ENCODE peak calls at places on chromosomes 16 and 17, in four cellular contexts. One of them, this sample, is unnamed.

GRCh38 chr16:685967-686366 is 1.8 kb upstream of the JMJD8 start:
- DNase-seq in Peyer's patch: peak
- DNase-seq in heart left ventricle: no peak
- DNase-seq in IMR-90: peak
- DNase-seq in this sample: peak

GRCh38 chr16:80804451-80805383 is at the start of gene CDYL2:
- DNase-seq in heart left ventricle: peak
- DNase-seq in Peyer's patch: peak
- DNase-seq in IMR-90: peak
- DNase-seq in this sample: peak

GRCh38 chr17:44376124-44376523 is 12.5 kb upstream of the FAM171A2 start:
- DNase-seq in IMR-90: peak
- DNase-seq in Peyer's patch: no peak
- DNase-seq in heart left ventricle: peak
- DNase-seq in this sample: peak

GRCh38 chr16:19410435-19411153 is 7.1 kb upstream of the TMC5 start:
- DNase-seq in IMR-90: no peak
- DNase-seq in heart left ventricle: no peak
- DNase-seq in Peyer's patch: peak
- DNase-seq in this sample: peak

GRCh38 chr16:13083687-13084086 is 182.3 kb downstream of the SHISA9 start:
- DNase-seq in Peyer's patch: no peak
- DNase-seq in IMR-90: no peak
- DNase-seq in heart left ventricle: no peak
- DNase-seq in this sample: no peak

GRCh38 chr16:72744064-72744793 is 303.7 kb downstream of the ZFHX3 start:
- DNase-seq in Peyer's patch: no peak
- DNase-seq in heart left ventricle: no peak
- DNase-seq in IMR-90: no peak
- DNase-seq in this sample: no peak

GRCh38 chr17:14006249-14006942 is 62.9 kb upstream of the COX10 start:
- DNase-seq in heart left ventricle: no peak
- DNase-seq in IMR-90: no peak
- DNase-seq in Peyer's patch: no peak
- DNase-seq in this sample: no peak

GRCh38 chr16:49051626-49052025 is 230.0 kb downstream of the CBLN1 start:
- DNase-seq in IMR-90: no peak
- DNase-seq in heart left ventricle: no peak
- DNase-seq in Peyer's patch: no peak
- DNase-seq in this sample: no peak

GRCh38 chr17:2058521-2059124 is 3.7 kb downstream of the HIC1 start:
- DNase-seq in IMR-90: peak
- DNase-seq in heart left ventricle: peak
- DNase-seq in Peyer's patch: peak
- DNase-seq in this sample: peak

GRCh38 chr16:31128711-31129567 is 6.6 kb downstream of the PRSS8 start:
- DNase-seq in Peyer's patch: peak
- DNase-seq in IMR-90: no peak
- DNase-seq in heart left ventricle: peak
- DNase-seq in this sample: no peak

GRCh38 chr16:69187891-69188451 is 1.0 kb downstream of the SNTB2 start:
- DNase-seq in Peyer's patch: peak
- DNase-seq in heart left ventricle: peak
- DNase-seq in IMR-90: no peak
- DNase-seq in this sample: peak

GRCh38 chr16:84156342-84156784 is 11.3 kb downstream of the DNAAF1 start:
- DNase-seq in heart left ventricle: no peak
- DNase-seq in IMR-90: no peak
- DNase-seq in Peyer's patch: no peak
- DNase-seq in this sample: no peak

GRCh38 chr16:722835-723633 is 2.1 kb downstream of the ANTKMT start:
- DNase-seq in heart left ventricle: no peak
- DNase-seq in Peyer's patch: no peak
- DNase-seq in IMR-90: no peak
- DNase-seq in this sample: no peak

GRCh38 chr17:2406903-2407790 is 6.3 kb upstream of the MNT start:
- DNase-seq in Peyer's patch: peak
- DNase-seq in heart left ventricle: no peak
- DNase-seq in IMR-90: peak
- DNase-seq in this sample: no peak

GRCh38 chr17:28701987-28702751 is 9.5 kb downstream of the PROCA1 start:
- DNase-seq in IMR-90: no peak
- DNase-seq in heart left ventricle: no peak
- DNase-seq in Peyer's patch: no peak
- DNase-seq in this sample: no peak

GRCh38 chr16:48448799-48449481 is 63.7 kb upstream of the SIAH1 start:
- DNase-seq in IMR-90: no peak
- DNase-seq in Peyer's patch: peak
- DNase-seq in heart left ventricle: no peak
- DNase-seq in this sample: no peak

GRCh38 chr17:82848022-82848592 is 8.3 kb upstream of the ZNF750 start:
- DNase-seq in Peyer's patch: peak
- DNase-seq in heart left ventricle: peak
- DNase-seq in IMR-90: peak
- DNase-seq in this sample: peak

GRCh38 chr16:47916266-47916665 is 239.5 kb downstream of the ABCC12 start:
- DNase-seq in Peyer's patch: no peak
- DNase-seq in IMR-90: peak
- DNase-seq in heart left ventricle: no peak
- DNase-seq in this sample: no peak

GRCh38 chr17:32281011-32281451 is 15.4 kb downstream of the RHBDL3 start:
- DNase-seq in IMR-90: no peak
- DNase-seq in Peyer's patch: no peak
- DNase-seq in heart left ventricle: peak
- DNase-seq in this sample: peak

GRCh38 chr17:48799069-48799710 is 17.8 kb downstream of the TTLL6 start:
- DNase-seq in heart left ventricle: no peak
- DNase-seq in Peyer's patch: peak
- DNase-seq in IMR-90: no peak
- DNase-seq in this sample: no peak

GRCh38 chr17:48791128-48792032 is 25.6 kb downstream of the TTLL6 start:
- DNase-seq in Peyer's patch: peak
- DNase-seq in IMR-90: peak
- DNase-seq in heart left ventricle: peak
- DNase-seq in this sample: peak

GRCh38 chr17:48792033-48792798 is 24.8 kb downstream of the TTLL6 start:
- DNase-seq in heart left ventricle: no peak
- DNase-seq in IMR-90: no peak
- DNase-seq in Peyer's patch: no peak
- DNase-seq in this sample: peak

GRCh38 chr17:48790607-48791127 is 26.4 kb downstream of the TTLL6 start:
- DNase-seq in heart left ventricle: no peak
- DNase-seq in IMR-90: no peak
- DNase-seq in Peyer's patch: peak
- DNase-seq in this sample: no peak

GRCh38 chr17:48795444-48796162 is 21.4 kb downstream of the TTLL6 start:
- DNase-seq in IMR-90: peak
- DNase-seq in heart left ventricle: no peak
- DNase-seq in Peyer's patch: peak
- DNase-seq in this sample: no peak
- TF ChIP-seq POLR2A in IMR-90: no peak
- TF ChIP-seq POLR2A in heart left ventricle: no peak
- TF ChIP-seq POLR2A in Peyer's patch: no peak
- TF ChIP-seq POLR2A in this sample: no peak

GRCh38 chr17:72366626-72367025 is 245.8 kb downstream of the SOX9 start:
- DNase-seq in heart left ventricle: no peak
- DNase-seq in IMR-90: no peak
- DNase-seq in Peyer's patch: no peak
- DNase-seq in this sample: no peak

GRCh38 chr17:72363336-72363620 is 242.5 kb downstream of the SOX9 start:
- DNase-seq in Peyer's patch: no peak
- DNase-seq in heart left ventricle: no peak
- DNase-seq in IMR-90: no peak
- DNase-seq in this sample: no peak

GRCh38 chr17:72368191-72368590 is 247.4 kb downstream of the SOX9 start:
- DNase-seq in Peyer's patch: no peak
- DNase-seq in heart left ventricle: no peak
- DNase-seq in IMR-90: no peak
- DNase-seq in this sample: no peak

GRCh38 chr17:72362466-72363335 is 241.9 kb downstream of the SOX9 start:
- DNase-seq in Peyer's patch: no peak
- DNase-seq in IMR-90: peak
- DNase-seq in heart left ventricle: no peak
- DNase-seq in this sample: no peak

GRCh38 chr17:72365857-72366415 is 245.1 kb downstream of the SOX9 start:
- DNase-seq in heart left ventricle: no peak
- DNase-seq in Peyer's patch: no peak
- DNase-seq in IMR-90: peak
- DNase-seq in this sample: no peak
- TF ChIP-seq CTCF in heart left ventricle: no peak
- TF ChIP-seq CTCF in Peyer's patch: no peak
- TF ChIP-seq CTCF in IMR-90: no peak
- TF ChIP-seq CTCF in this sample: no peak

GRCh38 chr17:7315570-7316243 is 547 bp upstream of the GPS2 start:
- DNase-seq in heart left ventricle: no peak
- DNase-seq in Peyer's patch: no peak
- DNase-seq in IMR-90: no peak
- DNase-seq in this sample: no peak
- TF ChIP-seq POLR2A in heart left ventricle: no peak
- TF ChIP-seq POLR2A in Peyer's patch: no peak
- TF ChIP-seq POLR2A in IMR-90: no peak
- TF ChIP-seq POLR2A in this sample: no peak

DNA sequence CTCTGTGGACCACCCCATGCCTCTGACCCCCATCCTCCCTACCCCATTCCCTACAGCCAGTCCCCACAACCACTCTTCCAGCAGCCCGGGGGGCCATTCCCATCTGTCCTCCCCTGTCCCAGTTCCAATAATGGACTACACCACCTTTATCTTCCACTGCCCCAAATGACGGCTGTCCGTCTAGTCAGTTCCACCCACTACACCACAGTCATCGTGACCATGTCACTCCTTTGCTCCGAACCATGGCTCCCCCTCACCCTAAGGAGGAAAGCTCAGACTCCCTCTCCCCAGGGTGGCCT is 15.3 kb downstream of the PDP2 start:
- DNase-seq in Peyer's patch: no peak
- DNase-seq in heart left ventricle: no peak
- DNase-seq in IMR-90: no peak
- DNase-seq in this sample: no peak
- TF ChIP-seq CTCF in Peyer's patch: no peak
- TF ChIP-seq CTCF in heart left ventricle: no peak
- TF ChIP-seq CTCF in IMR-90: no peak
- TF ChIP-seq CTCF in this sample: no peak

GRCh38 chr17:57895382-57896060 is 45.7 kb upstream of the MRPS23 start:
- DNase-seq in Peyer's patch: no peak
- DNase-seq in heart left ventricle: peak
- DNase-seq in IMR-90: no peak
- DNase-seq in this sample: peak

GRCh38 chr17:57890857-57891232 is 41.0 kb upstream of the MRPS23 start:
- DNase-seq in IMR-90: no peak
- DNase-seq in Peyer's patch: no peak
- DNase-seq in heart left ventricle: no peak
- DNase-seq in this sample: no peak

GRCh38 chr17:57892146-57892819 is 42.4 kb upstream of the MRPS23 start:
- DNase-seq in Peyer's patch: peak
- DNase-seq in IMR-90: peak
- DNase-seq in heart left ventricle: peak
- DNase-seq in this sample: peak

GRCh38 chr17:57894848-57895247 is 45.0 kb upstream of the MRPS23 start:
- DNase-seq in IMR-90: no peak
- DNase-seq in heart left ventricle: no peak
- DNase-seq in Peyer's patch: no peak
- DNase-seq in this sample: no peak

GRCh38 chr17:57892820-57893595 is 43.2 kb upstream of the MRPS23 start:
- DNase-seq in heart left ventricle: peak
- DNase-seq in Peyer's patch: peak
- DNase-seq in IMR-90: peak
- DNase-seq in this sample: peak
- TF ChIP-seq POLR2A in heart left ventricle: no peak
- TF ChIP-seq POLR2A in Peyer's patch: no peak
- TF ChIP-seq POLR2A in IMR-90: no peak
- TF ChIP-seq POLR2A in this sample: no peak

GRCh38 chr17:15388356-15389046 is 47.1 kb upstream of the TEKT3 start:
- DNase-seq in IMR-90: no peak
- DNase-seq in heart left ventricle: no peak
- DNase-seq in Peyer's patch: no peak
- DNase-seq in this sample: no peak

GRCh38 chr17:15382866-15383265 is 41.5 kb upstream of the TEKT3 start:
- DNase-seq in Peyer's patch: peak
- DNase-seq in IMR-90: no peak
- DNase-seq in heart left ventricle: no peak
- DNase-seq in this sample: no peak

GRCh38 chr17:15384142-15384803 is 42.9 kb upstream of the TEKT3 start:
- DNase-seq in IMR-90: peak
- DNase-seq in Peyer's patch: peak
- DNase-seq in heart left ventricle: peak
- DNase-seq in this sample: no peak

GRCh38 chr17:15386083-15386482 is 44.7 kb upstream of the TEKT3 start:
- DNase-seq in Peyer's patch: no peak
- DNase-seq in IMR-90: no peak
- DNase-seq in heart left ventricle: no peak
- DNase-seq in this sample: no peak

GRCh38 chr17:15385305-15385704 is 43.9 kb upstream of the TEKT3 start:
- DNase-seq in heart left ventricle: no peak
- DNase-seq in Peyer's patch: no peak
- DNase-seq in IMR-90: peak
- DNase-seq in this sample: no peak
- TF ChIP-seq CTCF in heart left ventricle: no peak
- TF ChIP-seq CTCF in Peyer's patch: no peak
- TF ChIP-seq CTCF in IMR-90: no peak
- TF ChIP-seq CTCF in this sample: no peak